ENCODE peak calls at places on chromosomes 13 and 19, in ten cellular contexts. B is tibial artery, C is fibroblast of mammary gland, K is tibial nerve, W is esophagus squamous epithelium, M is lower leg skin, R is Calu3, G is transverse colon, H is right lobe of liver, O is GM23338. Z is an unnamed sample.

GRCh38 chr13:27446986-27447583 is 3.3 kb downstream of the MTIF3 start:
- DNase-seq in G (peak), C (no peak), R (no peak), M (no peak), H (no peak), W (no peak), B (no peak), O (no peak), K (no peak), Z (no peak)

GRCh38 chr13:80533175-80533574 is 192.2 kb upstream of the SPRY2 start:
- DNase-seq in G (no peak), C (no peak), M (no peak), B (no peak), K (no peak), H (no peak), O (no peak), R (no peak), W (no peak), Z (no peak)

GRCh38 chr19:21482863-21483276 is 22.5 kb upstream of the ZNF429 start:
- DNase-seq in H (peak), B (no peak), O (peak), W (no peak), K (no peak), G (peak), C (peak), M (no peak), R (no peak), Z (peak)

GRCh38 chr19:41701401-41702075 is 6.9 kb upstream of the CEACAM5 start:
- DNase-seq in G (peak), O (peak), W (no peak), C (no peak), M (no peak), K (no peak), B (no peak), H (no peak), R (peak), Z (no peak)

GRCh38 chr13:103852036-103852435 is 785.8 kb upstream of the SLC10A2 start:
- DNase-seq in M (no peak), O (no peak), B (no peak), K (no peak), R (no peak), G (no peak), H (no peak), C (no peak), W (no peak), Z (no peak)

GRCh38 chr13:104318121-104318520 is 1251.9 kb upstream of the SLC10A2 start:
- DNase-seq in K (no peak), C (peak), B (no peak), M (no peak), H (no peak), G (no peak), O (peak), R (no peak), W (no peak), Z (no peak)

GRCh38 chr13:94660695-94661324 is 51.5 kb downstream of the SOX21 start:
- DNase-seq in R (no peak), W (no peak), O (peak), M (no peak), C (peak), B (no peak), G (no peak), H (no peak), K (no peak), Z (no peak)

GRCh38 chr13:51907040-51907732 is 45.4 kb downstream of the CCDC70 start:
- DNase-seq in K (no peak), W (no peak), B (no peak), M (no peak), C (no peak), G (no peak), R (no peak), H (no peak), O (no peak), Z (no peak)

GRCh38 chr19:14393303-14393702 is 12.1 kb downstream of the ADGRE5 start:
- DNase-seq in K (no peak), B (no peak), W (no peak), C (no peak), H (no peak), G (no peak), O (no peak), R (no peak), M (no peak), Z (no peak)

GRCh38 chr13:19961924-19962323 is 3.4 kb downstream of the ZMYM2 start:
- DNase-seq in K (no peak), G (no peak), B (no peak), W (no peak), O (no peak), H (no peak), C (peak), M (no peak), R (no peak), Z (no peak)

GRCh38 chr19:41903161-41903953 is 20.4 kb downstream of the ARHGEF1 start:
- DNase-seq in B (no peak), W (no peak), O (no peak), G (no peak), C (no peak), H (no peak), K (no peak), R (no peak), M (no peak), Z (no peak)

GRCh38 chr19:4007836-4008539 is 452 bp downstream of the PIAS4 start:
- DNase-seq in G (peak), R (no peak), O (peak), B (no peak), W (no peak), C (no peak), M (no peak), H (no peak), K (no peak), Z (peak)

GRCh38 chr13:90702050-90702449 is 645.4 kb upstream of the MIR17HG start:
- DNase-seq in M (no peak), G (no peak), R (no peak), B (no peak), K (no peak), W (no peak), H (no peak), C (no peak), O (no peak), Z (no peak)

GRCh38 chr19:11587302-11587972 is 9.8 kb upstream of the ZNF627 start:
- DNase-seq in H (peak), R (peak), B (peak), C (peak), G (peak), K (peak), W (no peak), M (peak), O (peak), Z (peak)

GRCh38 chr19:3798137-3798536 is 12.0 kb upstream of the MATK start:
- DNase-seq in C (no peak), W (no peak), H (no peak), R (no peak), M (no peak), B (no peak), O (no peak), G (no peak), K (no peak), Z (no peak)

GRCh38 chr13:111976474-111977183 is 90.3 kb upstream of the SOX1 start:
- DNase-seq in W (no peak), M (no peak), B (no peak), H (no peak), C (no peak), K (no peak), O (no peak), G (no peak), R (no peak), Z (no peak)

GRCh38 chr19:18784786-18785120 is 6.4 kb downstream of the COMP start:
- DNase-seq in W (no peak), H (no peak), B (no peak), M (no peak), C (no peak), O (no peak), R (no peak), K (no peak), G (no peak), Z (no peak)

GRCh38 chr13:72666391-72666790 is 61.0 kb downstream of the MZT1 start:
- DNase-seq in M (no peak), G (no peak), W (no peak), H (no peak), K (no peak), R (no peak), C (no peak), B (no peak), O (no peak), Z (no peak)

GRCh38 chr13:113837554-113838355 is 26.1 kb downstream of the GAS6 start:
- DNase-seq in R (peak), H (peak), C (peak), K (peak), G (peak), O (no peak), M (peak), B (peak), W (peak), Z (no peak)

GRCh38 chr13:28464861-28465260 is 30.1 kb downstream of the FLT1 start:
- DNase-seq in B (no peak), W (no peak), C (no peak), G (no peak), K (no peak), R (no peak), M (no peak), O (no peak), H (no peak), Z (no peak)

GRCh38 chr13:37695200-37695599 is 96.6 kb upstream of the POSTN start:
- DNase-seq in B (no peak), W (no peak), G (no peak), R (no peak), H (no peak), M (no peak), C (no peak), O (no peak), K (no peak), Z (no peak)

GRCh38 chr13:50244913-50245574 is 229.8 kb downstream of the KCNRG start:
- DNase-seq in G (no peak), W (no peak), K (no peak), H (peak), B (no peak), M (no peak), C (peak), O (no peak), R (peak), Z (no peak)

GRCh38 chr13:98576215-98576945 is 527 bp downstream of the STK24 start:
- DNase-seq in M (no peak), B (peak), H (peak), G (peak), O (peak), C (no peak), W (no peak), K (no peak), R (peak), Z (no peak)

GRCh38 chr13:79631260-79631659 is 150.3 kb downstream of the NDFIP2 start:
- DNase-seq in M (peak), C (peak), K (no peak), B (no peak), O (peak), H (no peak), W (no peak), R (peak), G (no peak), Z (no peak)

GRCh38 chr13:45113809-45114208 is 6.5 kb upstream of the GTF2F2 start:
- DNase-seq in K (no peak), W (no peak), H (no peak), G (no peak), M (no peak), R (no peak), O (no peak), B (no peak), C (no peak), Z (no peak)

GRCh38 chr13:31124225-31124624 is 37.5 kb downstream of the HSPH1 start:
- DNase-seq in R (no peak), M (no peak), W (no peak), C (no peak), G (no peak), H (no peak), O (no peak), B (no peak), K (no peak), Z (no peak)

GRCh38 chr19:6334490-6335285 is 1.3 kb upstream of the ACER1 start:
- DNase-seq in R (no peak), M (no peak), K (no peak), W (no peak), H (no peak), C (no peak), G (no peak), B (no peak), O (no peak), Z (no peak)

DNA sequence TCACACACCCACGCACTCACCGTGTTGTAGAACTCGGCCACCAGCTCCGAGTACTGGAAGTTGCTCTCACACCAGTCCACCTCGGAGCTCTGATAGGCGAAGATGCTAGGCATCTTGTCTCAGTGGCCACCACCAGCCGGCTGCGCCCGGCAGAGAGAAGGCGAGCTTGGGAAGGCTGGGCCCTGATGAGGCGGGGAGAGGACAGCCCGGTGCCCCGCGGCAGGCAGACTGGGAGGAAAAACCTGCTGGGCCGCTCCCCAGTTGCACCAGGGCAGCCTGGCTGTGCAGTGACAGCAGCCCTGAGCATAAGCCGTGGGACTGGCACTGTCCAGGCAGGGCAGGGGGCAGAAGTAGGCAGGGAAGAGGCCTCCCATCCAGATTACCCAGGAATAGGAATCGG is at the start of gene ACER1:
- DNase-seq in G (no peak), B (no peak), R (peak), K (no peak), O (peak), M (peak), W (no peak), H (no peak), C (no peak), Z (no peak)
- TF ChIP-seq CTCF in G (no peak), B (no peak), R (no peak), K (no peak), O (no peak), M (no peak), W (no peak), H (no peak), C (no peak), Z (no peak)

DNA sequence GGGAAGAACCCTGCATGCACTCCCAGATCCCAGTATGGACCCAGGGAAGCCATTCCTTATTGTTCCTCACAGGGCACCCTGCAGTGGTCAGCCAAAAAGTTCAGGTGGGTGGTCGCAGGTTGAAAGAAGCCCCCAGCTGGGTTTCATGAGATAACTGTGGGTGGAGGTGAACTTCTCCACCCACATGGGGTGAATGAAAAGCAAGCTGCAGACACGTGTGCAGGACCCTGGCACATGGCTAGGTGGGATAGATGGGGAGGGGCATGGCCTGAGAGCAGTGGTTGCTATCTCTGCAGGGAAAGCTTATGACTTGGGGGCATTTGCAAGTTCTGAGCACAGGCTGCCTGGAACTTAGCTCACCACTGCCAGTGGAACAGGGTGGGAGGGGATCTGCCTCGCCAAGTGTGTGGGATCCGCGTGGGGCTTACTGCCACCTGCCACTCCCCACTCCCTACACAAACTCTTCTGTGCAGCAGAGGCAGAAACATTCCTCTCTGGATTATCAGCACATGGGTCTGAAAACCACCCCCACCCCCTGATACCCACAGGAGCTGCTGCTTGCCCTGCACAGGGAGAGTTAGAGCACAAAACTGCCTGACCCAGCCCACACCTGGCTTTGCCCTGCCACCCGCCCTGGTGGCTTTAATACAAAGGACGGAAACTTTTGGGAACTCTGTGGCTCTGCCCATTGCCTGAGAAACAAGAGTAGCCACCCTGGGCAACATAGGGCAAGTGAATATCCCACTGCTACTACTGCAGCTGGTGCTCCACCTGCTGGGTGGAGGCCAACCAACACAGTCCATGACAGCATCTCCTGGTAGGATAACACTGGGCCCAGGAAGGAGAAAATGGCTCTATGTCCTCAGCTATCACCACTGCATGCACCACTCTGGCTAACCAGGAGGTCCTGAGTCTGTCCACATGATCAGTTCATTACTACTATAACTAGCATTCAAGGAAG is 24.4 kb downstream of the PLA2G4C start:
- DNase-seq in W (no peak), C (no peak), G (no peak), K (no peak), R (no peak), B (no peak), H (no peak), M (no peak), O (peak), Z (no peak)
- TF ChIP-seq CTCF in W (no peak), C (no peak), G (no peak), K (no peak), R (no peak), B (no peak), H (no peak), M (no peak), O (peak), Z (peak)

GRCh38 chr13:100662470-100663211 is 12.0 kb downstream of the TMTC4 start:
- DNase-seq in C (no peak), W (no peak), M (no peak), G (no peak), H (no peak), B (no peak), R (no peak), K (no peak), O (no peak), Z (no peak)

GRCh38 chr13:100659578-100659977 is 15.0 kb downstream of the TMTC4 start:
- DNase-seq in C (no peak), B (no peak), G (no peak), M (no peak), R (no peak), H (no peak), K (no peak), O (peak), W (no peak), Z (no peak)

GRCh38 chr13:100658363-100658762 is 16.2 kb downstream of the TMTC4 start:
- DNase-seq in B (no peak), R (no peak), C (no peak), O (no peak), G (no peak), M (no peak), K (no peak), H (no peak), W (no peak), Z (no peak)

GRCh38 chr13:100660761-100661160 is 13.8 kb downstream of the TMTC4 start:
- DNase-seq in W (no peak), G (no peak), K (no peak), R (no peak), C (no peak), H (no peak), M (no peak), O (no peak), B (no peak), Z (no peak)

DNA sequence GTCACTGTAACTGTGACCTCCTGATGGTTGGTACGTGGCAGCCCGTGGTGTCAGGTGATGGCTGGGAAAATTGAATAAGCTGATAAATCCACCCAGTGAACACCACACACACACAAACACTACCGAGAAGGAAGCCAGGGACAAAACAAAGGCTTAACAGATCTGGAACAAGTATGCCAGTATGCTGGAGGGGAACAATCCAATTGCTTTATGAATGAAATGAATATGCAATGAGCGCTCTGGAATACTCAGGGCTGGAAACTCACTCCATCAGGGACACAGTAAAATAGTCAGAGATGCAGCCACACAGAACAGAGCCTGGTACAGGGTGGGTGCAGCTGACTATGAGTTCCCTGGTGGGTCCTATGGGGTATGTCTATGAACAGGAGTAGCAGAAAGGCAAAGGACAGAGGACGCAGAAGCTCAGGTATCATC is 16.7 kb downstream of the TMTC4 start:
- DNase-seq in C (no peak), W (no peak), G (no peak), H (no peak), R (no peak), O (no peak), M (no peak), K (no peak), B (no peak), Z (no peak)
- TF ChIP-seq CTCF in C (no peak), W (no peak), G (no peak), H (no peak), R (no peak), O (no peak), M (no peak), K (no peak), B (no peak), Z (no peak)

GRCh38 chr19:58519087-58519354 is 589 bp downstream of the ZBTB45 start:
- DNase-seq in R (peak), K (peak), O (peak), C (peak), H (peak), W (no peak), M (no peak), G (peak), B (peak), Z (no peak)
- TF ChIP-seq CTCF in R (no peak), K (no peak), O (peak), C (peak), H (no peak), W (no peak), M (no peak), G (no peak), B (no peak), Z (peak)

DNA sequence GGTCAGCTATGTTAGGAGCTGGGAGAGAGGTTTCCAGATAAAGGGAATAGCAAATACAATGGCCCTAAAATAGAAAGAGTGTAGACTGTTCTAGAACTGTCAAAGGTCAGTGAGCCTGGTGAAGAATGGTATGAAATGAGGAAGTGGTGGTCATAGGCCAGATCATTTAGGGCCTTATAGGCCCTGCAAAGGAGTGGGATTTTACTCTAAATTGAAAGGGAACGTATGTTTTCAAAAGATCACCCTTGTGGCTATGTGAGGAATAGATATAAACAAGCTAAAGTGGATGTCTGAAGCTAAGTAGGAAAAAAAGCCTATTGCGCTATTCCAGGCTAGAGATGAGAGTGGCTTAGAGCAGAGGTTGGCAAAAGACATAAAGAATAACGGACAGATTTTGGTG is 70.7 kb upstream of the TDRD3 start:
- DNase-seq in B (no peak), C (no peak), M (no peak), O (peak), G (no peak), R (no peak), H (no peak), W (no peak), K (no peak), Z (no peak)
- TF ChIP-seq CTCF in B (no peak), C (no peak), M (no peak), O (no peak), G (no peak), R (no peak), H (no peak), W (no peak), K (no peak), Z (no peak)

DNA sequence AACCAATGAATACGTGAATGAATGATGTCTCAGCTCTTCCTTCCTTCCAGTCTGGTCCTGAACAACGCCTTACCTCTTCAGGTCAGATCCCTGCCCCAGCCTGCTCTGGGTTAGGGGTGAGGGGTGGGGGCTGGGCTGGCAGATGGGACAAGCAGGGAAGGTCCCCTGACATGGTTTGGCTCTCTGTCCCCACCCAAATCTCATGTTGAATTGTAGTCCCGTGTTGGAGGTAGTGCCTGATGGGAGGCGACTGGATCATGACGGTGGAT is 9.3 kb downstream of the DIRAS1 start:
- DNase-seq in O (no peak), G (no peak), W (no peak), B (no peak), M (no peak), K (no peak), C (no peak), H (no peak), R (no peak), Z (no peak)
- TF ChIP-seq CTCF in O (no peak), G (no peak), W (no peak), B (no peak), M (no peak), K (no peak), C (no peak), H (no peak), R (no peak), Z (no peak)